ENCODE peak calls at places on chromosomes 12 and 14, in six cellular contexts. L, O, X, K, D and N are unnamed samples.

GRCh38 chr12:79566452-79566851 is 124.3 kb downstream of the PAWR start:
- DNase-seq in L (no peak), O (no peak), X (no peak), K (no peak), D (no peak), N (no peak)

GRCh38 chr12:51525518-51525917 is 65.5 kb upstream of the SCN8A start:
- DNase-seq in L (no peak), O (no peak), X (no peak), K (no peak), D (no peak), N (no peak)

GRCh38 chr12:55694651-55695050 is 13.1 kb downstream of the ITGA7 start:
- DNase-seq in L (no peak), O (no peak), X (peak), K (no peak), D (no peak), N (no peak)

GRCh38 chr14:68978550-68978911 is 571 bp downstream of the ACTN1 start:
- DNase-seq in L (peak), O (peak), X (no peak), K (no peak), D (peak), N (no peak)

GRCh38 chr14:86575141-86575540 is 1045.2 kb downstream of the FLRT2 start:
- DNase-seq in L (no peak), O (no peak), X (no peak), K (no peak), D (no peak), N (no peak)

GRCh38 chr12:106581543-106582263 is 1.1 kb upstream of the RFX4 start:
- DNase-seq in L (peak), O (peak), X (no peak), K (no peak), D (peak), N (no peak)

GRCh38 chr12:109525279-109525585 is 47.8 kb downstream of the UBE3B start:
- DNase-seq in L (no peak), O (no peak), X (peak), K (no peak), D (no peak), N (no peak)

GRCh38 chr14:96285667-96286066 is 29.7 kb downstream of the BDKRB1 start:
- DNase-seq in L (no peak), O (no peak), X (no peak), K (no peak), D (no peak), N (no peak)

GRCh38 chr12:114684098-114684869 is at the start of gene TBX3:
- DNase-seq in L (peak), O (peak), X (no peak), K (peak), D (peak), N (peak)

GRCh38 chr12:81229718-81230117 is 151.8 kb downstream of the ACSS3 start:
- DNase-seq in L (no peak), O (no peak), X (no peak), K (no peak), D (no peak), N (no peak)

GRCh38 chr12:85279449-85280137 is 427 bp upstream of the ALX1 start:
- DNase-seq in L (peak), O (no peak), X (no peak), K (no peak), D (peak), N (no peak)

GRCh38 chr12:93441111-93441616 is 583 bp downstream of the UBE2N start:
- DNase-seq in L (peak), O (peak), X (no peak), K (no peak), D (peak), N (no peak)

GRCh38 chr12:34204830-34205285 is 182.6 kb downstream of the ALG10 start:
- DNase-seq in L (no peak), O (no peak), X (no peak), K (no peak), D (no peak), N (no peak)

GRCh38 chr12:125577334-125577733 is 512.1 kb downstream of the AACS start:
- DNase-seq in L (no peak), O (no peak), X (no peak), K (no peak), D (no peak), N (no peak)

GRCh38 chr14:90608281-90608680 is 207.9 kb downstream of the TTC7B start:
- DNase-seq in L (no peak), O (no peak), X (no peak), K (no peak), D (no peak), N (no peak)

GRCh38 chr14:103520269-103520656 is 2.4 kb downstream of the CKB start:
- DNase-seq in L (no peak), O (no peak), X (no peak), K (no peak), D (no peak), N (no peak)

GRCh38 chr12:89525002-89525823 is 617 bp upstream of the GALNT4 start:
- DNase-seq in L (peak), O (peak), X (peak), K (no peak), D (peak), N (peak)

GRCh38 chr14:69620981-69621380 is 9.6 kb downstream of the SUSD6 start:
- DNase-seq in L (no peak), O (no peak), X (no peak), K (no peak), D (no peak), N (no peak)

GRCh38 chr12:138898-139534 is 72.4 kb downstream of the IQSEC3 start:
- DNase-seq in L (no peak), O (peak), X (no peak), K (no peak), D (peak), N (no peak)

GRCh38 chr14:89425931-89426330 is 8.9 kb upstream of the FOXN3 start:
- DNase-seq in L (no peak), O (no peak), X (no peak), K (peak), D (no peak), N (no peak)

GRCh38 chr14:59061292-59061691 is 127.2 kb upstream of the DAAM1 start:
- DNase-seq in L (no peak), O (no peak), X (no peak), K (no peak), D (no peak), N (no peak)

GRCh38 chr14:52080817-52081755 is 12.2 kb upstream of the NID2 start:
- DNase-seq in L (no peak), O (no peak), X (no peak), K (peak), D (no peak), N (no peak)

GRCh38 chr12:106170285-106170684 is 31.5 kb upstream of the NUAK1 start:
- DNase-seq in L (no peak), O (no peak), X (no peak), K (no peak), D (no peak), N (no peak)

GRCh38 chr12:2265461-2266167 is 212.8 kb downstream of the CACNA1C start:
- DNase-seq in L (no peak), O (no peak), X (no peak), K (no peak), D (no peak), N (no peak)

GRCh38 chr12:125519026-125519651 is 453.9 kb downstream of the AACS start:
- DNase-seq in L (no peak), O (no peak), X (no peak), K (no peak), D (no peak), N (no peak)

GRCh38 chr12:19654630-19655384 is 215.5 kb downstream of the AEBP2 start:
- DNase-seq in L (no peak), O (no peak), X (no peak), K (peak), D (no peak), N (no peak)

GRCh38 chr14:70622111-70622712 is 19.5 kb upstream of the TTC9 start:
- DNase-seq in L (peak), O (peak), X (peak), K (no peak), D (no peak), N (no peak)

GRCh38 chr12:14284189-14284722 is 81.2 kb upstream of the ATF7IP start:
- DNase-seq in L (no peak), O (peak), X (no peak), K (no peak), D (no peak), N (no peak)

GRCh38 chr12:52029686-52030085 is 21.6 kb upstream of the NR4A1 start:
- DNase-seq in L (no peak), O (no peak), X (no peak), K (no peak), D (peak), N (no peak)

GRCh38 chr12:57089259-57090245 is 638 bp downstream of the NAB2 start:
- DNase-seq in L (peak), O (peak), X (peak), K (no peak), D (peak), N (no peak)

GRCh38 chr14:102544745-102545460 is 35.3 kb upstream of the ANKRD9 start:
- DNase-seq in L (no peak), O (no peak), X (no peak), K (no peak), D (peak), N (no peak)

GRCh38 chr12:132190012-132190755 is 45.9 kb downstream of the NOC4L start:
- DNase-seq in L (peak), O (no peak), X (no peak), K (no peak), D (no peak), N (no peak)

GRCh38 chr12:100539209-100539608 is 34.3 kb upstream of the GAS2L3 start:
- DNase-seq in L (peak), O (peak), X (no peak), K (no peak), D (no peak), N (no peak)

GRCh38 chr12:132339856-132340255 is 10.5 kb upstream of the GALNT9 start:
- DNase-seq in L (no peak), O (no peak), X (no peak), K (no peak), D (no peak), N (no peak)

GRCh38 chr12:124774054-124774461 is 89.6 kb downstream of the SCARB1 start:
- DNase-seq in L (no peak), O (no peak), X (peak), K (no peak), D (peak), N (no peak)

GRCh38 chr12:113462880-113463745 is 8.6 kb downstream of the LHX5 start:
- DNase-seq in L (peak), O (no peak), X (no peak), K (no peak), D (no peak), N (no peak)

GRCh38 chr12:113466770-113467153 is 4.9 kb downstream of the LHX5 start:
- DNase-seq in L (no peak), O (no peak), X (no peak), K (no peak), D (no peak), N (no peak)

GRCh38 chr12:113465808-113466769 is 5.6 kb downstream of the LHX5 start:
- DNase-seq in L (no peak), O (no peak), X (no peak), K (no peak), D (no peak), N (no peak)

GRCh38 chr12:113463746-113464743 is 7.6 kb downstream of the LHX5 start:
- DNase-seq in L (no peak), O (no peak), X (no peak), K (no peak), D (no peak), N (no peak)

GRCh38 chr12:113464852-113465719 is 6.6 kb downstream of the LHX5 start:
- DNase-seq in L (peak), O (no peak), X (no peak), K (no peak), D (no peak), N (no peak)
- TF ChIP-seq CTCF in L (no peak), O (no peak), X (no peak), K (no peak), D (no peak), N (no peak)

DNA sequence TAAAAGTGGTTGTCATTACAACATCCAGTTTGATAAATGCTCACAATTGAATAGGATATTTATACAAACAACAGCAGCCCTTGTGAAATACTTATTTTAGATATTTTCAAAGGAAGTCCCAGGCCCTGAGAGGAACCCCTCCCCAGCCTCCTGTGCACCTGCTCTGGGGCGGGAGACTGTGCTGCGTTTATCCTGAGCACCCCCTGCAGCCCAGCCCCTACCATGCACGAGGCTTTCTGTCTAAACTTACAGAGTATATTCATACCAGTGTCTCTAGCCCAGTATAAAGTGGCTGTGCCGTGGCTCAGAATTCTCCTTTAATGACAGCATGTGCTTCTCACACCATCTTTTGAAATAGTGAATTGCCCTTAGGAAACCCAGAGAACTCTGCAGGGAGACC is 1084.3 kb downstream of the TMEM121 start:
- DNase-seq in L (no peak), O (no peak), X (no peak), K (no peak), D (no peak), N (no peak)
- TF ChIP-seq CTCF in L (no peak), O (no peak), X (no peak), K (no peak), D (no peak), N (no peak)

GRCh38 chr12:48818831-48819590 is 715 bp downstream of the CACNB3 start:
- DNase-seq in L (peak), O (no peak), X (no peak), K (no peak), D (no peak), N (no peak)
- TF ChIP-seq CTCF in L (peak), O (no peak), X (peak), K (no peak), D (peak), N (no peak)

DNA sequence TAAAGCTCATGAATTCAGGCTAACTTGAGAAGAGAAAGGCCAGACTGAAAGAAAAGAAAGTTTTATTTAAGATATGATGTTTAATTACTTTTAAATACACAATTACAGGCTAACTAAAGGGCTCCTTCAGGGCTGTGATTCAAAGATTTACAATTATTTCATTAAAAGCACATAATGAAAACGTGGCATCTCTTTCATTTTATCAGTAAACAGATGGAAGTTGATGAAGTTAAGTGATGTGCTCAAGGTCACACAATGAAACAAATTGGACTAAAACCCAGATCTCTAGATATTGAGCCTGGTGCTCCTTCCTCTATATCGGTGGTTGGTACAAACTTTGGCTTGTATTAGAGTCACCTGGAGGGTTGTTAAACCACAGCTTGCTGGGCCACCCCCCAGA is 13.5 kb upstream of the NFKBIA start:
- DNase-seq in L (no peak), O (no peak), X (no peak), K (no peak), D (no peak), N (no peak)
- TF ChIP-seq CTCF in L (no peak), O (no peak), X (no peak), K (no peak), D (no peak), N (no peak)

DNA sequence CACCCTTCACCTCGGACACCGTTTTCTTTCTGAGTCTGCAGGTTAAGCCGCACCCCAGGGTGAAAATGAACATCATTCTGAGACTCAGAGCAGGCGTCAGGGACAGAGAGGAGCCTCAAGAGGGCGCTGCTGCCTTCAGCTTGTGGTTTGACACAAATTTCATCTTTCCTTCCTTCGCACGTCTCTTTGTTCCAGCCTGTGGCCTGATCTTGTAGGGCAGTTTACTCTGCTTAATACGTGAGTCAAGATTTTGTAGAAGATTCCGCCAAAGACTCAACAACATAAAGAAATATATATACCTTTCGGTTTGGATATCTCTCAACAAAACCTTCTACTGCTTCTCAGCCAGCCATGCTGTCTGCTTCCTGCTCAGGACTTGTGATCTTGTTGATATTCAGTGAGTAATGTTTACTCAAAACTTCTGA is 329.3 kb upstream of the OR4E1 start:
- DNase-seq in L (peak), O (peak), X (no peak), K (no peak), D (peak), N (no peak)
- TF ChIP-seq CTCF in L (peak), O (no peak), X (peak), K (peak), D (peak), N (no peak)

DNA sequence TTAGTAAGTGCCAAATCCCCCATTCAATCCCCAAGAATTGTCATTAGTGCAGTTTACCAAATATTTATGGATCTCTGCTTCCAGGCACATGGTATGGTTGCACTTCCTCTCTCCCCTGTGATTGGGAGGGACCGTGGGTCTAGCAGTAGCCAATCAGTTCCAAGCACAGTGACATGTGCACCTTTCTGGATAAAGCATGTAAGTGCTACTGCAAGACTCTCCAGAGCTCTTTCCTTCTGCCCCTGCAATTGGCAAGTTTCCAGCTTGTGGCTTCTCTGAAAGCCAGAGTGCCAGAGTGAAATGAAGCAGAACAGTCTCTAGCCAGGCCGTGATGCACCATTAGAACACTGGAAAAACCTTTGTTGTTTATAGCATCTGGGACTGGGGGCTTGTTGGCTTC is 85.3 kb upstream of the FLRT2 start:
- DNase-seq in L (no peak), O (no peak), X (no peak), K (no peak), D (no peak), N (no peak)
- TF ChIP-seq CTCF in L (no peak), O (no peak), X (no peak), K (no peak), D (no peak), N (no peak)